ENCODE peak calls at places on chromosome X, in nine cellular contexts. X, L, G, C, U, T, A, F and R are unnamed samples.

GRCh38 chrX:134484039-134484438 is 24.1 kb downstream of the HPRT1 start:
- DNase-seq in L (peak), G (no peak), T (peak), A (no peak), F (no peak), U (no peak), C (peak), X (peak), R (no peak)

GRCh38 chrX:70219938-70220764 is 14.3 kb upstream of the AWAT1 start:
- DNase-seq in G (no peak), A (no peak), L (no peak), X (no peak), C (no peak), T (no peak), U (no peak), F (no peak), R (no peak)

GRCh38 chrX:3295731-3296130 is 50.7 kb downstream of the MXRA5 start:
- DNase-seq in L (no peak), A (no peak), T (peak), X (no peak), F (no peak), C (no peak), U (peak), G (no peak), R (no peak)

GRCh38 chrX:19064175-19064574 is 58.1 kb downstream of the ADGRG2 start:
- DNase-seq in U (no peak), C (peak), G (no peak), L (no peak), X (no peak), A (no peak), T (no peak), F (no peak), R (peak)

GRCh38 chrX:77723684-77724083 is 62.3 kb downstream of the ATRX start:
- DNase-seq in A (no peak), C (no peak), X (no peak), G (no peak), F (no peak), L (no peak), T (no peak), U (no peak), R (no peak)

GRCh38 chrX:13750204-13750603 is 15.7 kb downstream of the OFD1 start:
- DNase-seq in C (peak), F (no peak), T (peak), U (no peak), A (no peak), X (no peak), G (no peak), L (peak), R (no peak)

GRCh38 chrX:129158505-129158904 is 364.8 kb downstream of the SMARCA1 start:
- DNase-seq in A (no peak), U (no peak), C (no peak), X (no peak), L (no peak), G (no peak), F (no peak), T (no peak), R (no peak)

GRCh38 chrX:140180585-140180984 is 215.3 kb upstream of the CXorf66 start:
- DNase-seq in T (no peak), U (no peak), A (no peak), L (no peak), X (no peak), F (no peak), G (no peak), C (peak), R (peak)

GRCh38 chrX:2261838-2262678 is 238.7 kb downstream of the DHRSX start:
- DNase-seq in U (no peak), A (peak), T (peak), L (no peak), X (no peak), C (no peak), F (no peak), G (no peak), R (no peak)

GRCh38 chrX:21658152-21658737 is at the start of gene KLHL34:
- DNase-seq in U (no peak), A (no peak), X (no peak), G (no peak), C (no peak), L (peak), T (no peak), F (no peak), R (no peak)

GRCh38 chrX:152399395-152399794 is 51.7 kb downstream of the GABRA3 start:
- DNase-seq in X (no peak), L (no peak), F (no peak), T (no peak), C (no peak), G (no peak), U (no peak), A (no peak), R (no peak)

GRCh38 chrX:74015379-74016019 is 288.5 kb upstream of the ZCCHC13 start:
- DNase-seq in G (peak), U (peak), C (peak), X (peak), A (no peak), F (peak), L (peak), T (peak), R (no peak)

GRCh38 chrX:12814434-12814833 is 23.2 kb downstream of the PRPS2 start:
- DNase-seq in U (peak), X (peak), T (peak), G (peak), L (peak), C (peak), F (no peak), A (no peak), R (no peak)

GRCh38 chrX:48919360-48919821 is 567 bp upstream of the PIM2 start:
- DNase-seq in G (no peak), T (peak), C (no peak), U (no peak), A (no peak), F (no peak), L (no peak), X (no peak), R (no peak)

GRCh38 chrX:13695601-13696115 is 6.7 kb downstream of the RAB9A start:
- DNase-seq in L (no peak), G (no peak), X (no peak), A (no peak), F (no peak), U (no peak), C (no peak), T (no peak), R (no peak)

GRCh38 chrX:9146657-9147056 is 112.7 kb upstream of the FAM9B start:
- DNase-seq in T (no peak), G (no peak), C (no peak), U (no peak), F (no peak), A (no peak), L (no peak), X (no peak), R (no peak)

GRCh38 chrX:38304010-38304409 is 23.3 kb downstream of the RPGR start:
- DNase-seq in A (no peak), G (no peak), X (no peak), C (peak), T (peak), U (no peak), L (no peak), F (no peak), R (no peak)

GRCh38 chrX:40784516-40785151 is 49.3 kb upstream of the MED14 start:
- DNase-seq in F (no peak), T (no peak), C (no peak), X (no peak), G (no peak), U (no peak), A (no peak), L (no peak), R (no peak)

GRCh38 chrX:20265221-20265725 is 1.4 kb downstream of the RPS6KA3 start:
- DNase-seq in L (peak), F (peak), U (peak), C (peak), A (peak), X (peak), T (peak), G (no peak), R (peak)

GRCh38 chrX:108399427-108400165 is 38.6 kb downstream of the COL4A6 start:
- DNase-seq in T (no peak), F (no peak), G (no peak), X (no peak), A (no peak), U (no peak), C (peak), L (no peak), R (no peak)

GRCh38 chrX:68132749-68133148 is 300.5 kb downstream of the OPHN1 start:
- DNase-seq in F (no peak), A (peak), X (no peak), T (no peak), C (no peak), U (no peak), L (no peak), G (no peak), R (no peak)

GRCh38 chrX:150476183-150476699 is 92.2 kb upstream of the MTM1 start:
- DNase-seq in C (peak), F (no peak), T (no peak), X (no peak), U (no peak), L (no peak), G (no peak), A (no peak), R (no peak)

GRCh38 chrX:40471965-40472648 is 108.7 kb upstream of the ATP6AP2 start:
- DNase-seq in U (peak), T (peak), L (peak), X (no peak), C (peak), F (no peak), G (peak), A (no peak), R (peak)

GRCh38 chrX:110286126-110286525 is 31.8 kb downstream of the AMMECR1 start:
- DNase-seq in A (no peak), G (no peak), U (no peak), L (no peak), F (no peak), X (no peak), T (peak), C (peak), R (peak)

GRCh38 chrX:15194136-15194535 is 75.7 kb downstream of the ASB9 start:
- DNase-seq in F (no peak), A (no peak), U (no peak), C (no peak), G (no peak), L (no peak), T (no peak), X (no peak), R (no peak)

GRCh38 chrX:69024931-69025330 is 140.3 kb downstream of the PJA1 start:
- DNase-seq in L (no peak), T (no peak), A (peak), C (peak), U (peak), X (no peak), G (no peak), F (no peak), R (peak)